ENCODE peak calls at places on chromosome 1, in seven cellular contexts. F is activated B cell treated with CpG ODN at 0.5 μM for 24 hours, C is astrocyte of the spinal cord, D is kidney epithelial cell, T is HFF-Myc, J is endodermal cell, G is lung. O is an unnamed sample.

GRCh38 chr1:54664364-54664763 is 22.8 kb downstream of the MROH7 start:
- DNase-seq in F (no peak), C (no peak), D (no peak), T (no peak), J (no peak), G (no peak), O (no peak)

GRCh38 chr1:86436041-86436440 is 12.1 kb downstream of the CLCA2 start:
- DNase-seq in F (no peak), C (no peak), D (peak), T (no peak), J (no peak), G (no peak), O (no peak)

GRCh38 chr1:33433509-33434362 is 2.8 kb upstream of the PHC2 start:
- DNase-seq in F (no peak), C (peak), D (peak), T (peak), J (no peak), G (peak), O (no peak)

GRCh38 chr1:226654508-226655124 is 84.5 kb downstream of the ITPKB start:
- DNase-seq in F (no peak), C (no peak), D (no peak), T (no peak), J (no peak), G (no peak), O (no peak)

GRCh38 chr1:156115514-156116374 is 1.2 kb downstream of the LMNA start:
- DNase-seq in F (no peak), C (peak), D (no peak), T (no peak), J (peak), G (peak), O (peak)

GRCh38 chr1:115771847-115772457 is 3.4 kb upstream of the CASQ2 start:
- DNase-seq in F (no peak), C (peak), D (no peak), T (peak), J (peak), G (peak), O (peak)

GRCh38 chr1:189432761-189433160 is 1044.9 kb downstream of the BRINP3 start:
- DNase-seq in F (no peak), C (peak), D (no peak), T (no peak), J (no peak), G (no peak), O (no peak)

GRCh38 chr1:211932581-211933010 is 102.0 kb upstream of the LPGAT1 start:
- DNase-seq in F (no peak), C (no peak), D (no peak), T (no peak), J (no peak), G (no peak), O (no peak)

GRCh38 chr1:34268311-34269042 is 91.8 kb downstream of the C1orf94 start:
- DNase-seq in F (no peak), C (peak), D (no peak), T (peak), J (peak), G (peak), O (no peak)

GRCh38 chr1:113072141-113072756 is 749 bp upstream of the LRIG2 start:
- DNase-seq in F (no peak), C (no peak), D (no peak), T (no peak), J (no peak), G (no peak), O (no peak)

GRCh38 chr1:228270032-228270431 is 62.2 kb downstream of the OBSCN start:
- DNase-seq in F (no peak), C (no peak), D (no peak), T (no peak), J (no peak), G (no peak), O (no peak)

GRCh38 chr1:198042168-198042567 is 114.6 kb upstream of the NEK7 start:
- DNase-seq in F (no peak), C (peak), D (no peak), T (no peak), J (no peak), G (no peak), O (no peak)

GRCh38 chr1:185936641-185937040 is 202.4 kb downstream of the HMCN1 start:
- DNase-seq in F (no peak), C (no peak), D (no peak), T (no peak), J (no peak), G (no peak), O (no peak)

GRCh38 chr1:85975770-85976386 is 180.7 kb downstream of the COL24A1 start:
- DNase-seq in F (no peak), C (no peak), D (no peak), T (no peak), J (peak), G (no peak), O (no peak)

GRCh38 chr1:11174271-11174942 is 14.7 kb upstream of the ANGPTL7 start:
- DNase-seq in F (no peak), C (peak), D (no peak), T (no peak), J (no peak), G (no peak), O (no peak)

GRCh38 chr1:19113362-19114092 is 96.5 kb downstream of the UBR4 start:
- DNase-seq in F (no peak), C (peak), D (peak), T (peak), J (peak), G (no peak), O (peak)

GRCh38 chr1:55420866-55421265 is 205.7 kb upstream of the USP24 start:
- DNase-seq in F (no peak), C (no peak), D (no peak), T (no peak), J (no peak), G (no peak), O (no peak)

GRCh38 chr1:10852486-10852885 is 56.0 kb upstream of the CASZ1 start:
- DNase-seq in F (no peak), C (no peak), D (no peak), T (no peak), J (no peak), G (no peak), O (no peak)

GRCh38 chr1:246083416-246083815 is 423.7 kb downstream of the SMYD3 start:
- DNase-seq in F (no peak), C (no peak), D (no peak), T (no peak), J (no peak), G (no peak), O (no peak)

GRCh38 chr1:205928256-205928655 is 15.0 kb downstream of the SLC26A9 start:
- DNase-seq in F (no peak), C (no peak), D (no peak), T (no peak), J (no peak), G (no peak), O (no peak)

GRCh38 chr1:229058111-229058551 is 212.8 kb upstream of the RAB4A start:
- DNase-seq in F (no peak), C (no peak), D (no peak), T (no peak), J (no peak), G (peak), O (no peak)

GRCh38 chr1:210344706-210345105 is 16.0 kb downstream of the HHAT start:
- DNase-seq in F (no peak), C (no peak), D (no peak), T (no peak), J (peak), G (no peak), O (no peak)

GRCh38 chr1:37438971-37439671 is 35.3 kb upstream of the ZC3H12A start:
- DNase-seq in F (no peak), C (no peak), D (no peak), T (no peak), J (peak), G (no peak), O (no peak)

GRCh38 chr1:63877816-63878215 is 104.0 kb downstream of the ROR1 start:
- DNase-seq in F (no peak), C (peak), D (peak), T (peak), J (no peak), G (peak), O (no peak)

GRCh38 chr1:87318056-87318650 is 10.5 kb upstream of the LMO4 start:
- DNase-seq in F (no peak), C (no peak), D (no peak), T (no peak), J (no peak), G (no peak), O (no peak)

GRCh38 chr1:155070721-155071556 is 7.4 kb downstream of the EFNA4 start:
- DNase-seq in F (peak), C (peak), D (no peak), T (no peak), J (peak), G (peak), O (peak)

GRCh38 chr1:173648880-173649605 is 13.9 kb downstream of the TEX50 start:
- DNase-seq in F (no peak), C (no peak), D (no peak), T (no peak), J (no peak), G (no peak), O (no peak)

GRCh38 chr1:80401757-80402156 is 1395.2 kb upstream of the ADGRL4 start:
- DNase-seq in F (no peak), C (no peak), D (no peak), T (no peak), J (no peak), G (no peak), O (no peak)

GRCh38 chr1:31221072-31221471 is 18.6 kb downstream of the NKAIN1 start:
- DNase-seq in F (no peak), C (no peak), D (no peak), T (no peak), J (no peak), G (no peak), O (no peak)

GRCh38 chr1:115669886-115670285 is 28.1 kb downstream of the VANGL1 start:
- DNase-seq in F (no peak), C (peak), D (no peak), T (no peak), J (no peak), G (no peak), O (no peak)

GRCh38 chr1:202781180-202781579 is 27.0 kb downstream of the KDM5B start:
- DNase-seq in F (no peak), C (no peak), D (no peak), T (no peak), J (no peak), G (no peak), O (no peak)

GRCh38 chr1:110726755-110727154 is 52.0 kb upstream of the KCNA3 start:
- DNase-seq in F (no peak), C (no peak), D (no peak), T (no peak), J (no peak), G (no peak), O (no peak)
- TF ChIP-seq CTCF in F (no peak), C (no peak), D (no peak), T (no peak), J (no peak), G (no peak), O (no peak)

GRCh38 chr1:208043690-208044089 is 132.8 kb upstream of the CD34 start:
- DNase-seq in F (no peak), C (no peak), D (no peak), T (no peak), J (no peak), G (peak), O (no peak)
- TF ChIP-seq CTCF in F (no peak), C (no peak), D (no peak), T (no peak), J (no peak), G (no peak), O (no peak)

GRCh38 chr1:235584973-235585372 is 64.6 kb downstream of the GNG4 start:
- DNase-seq in F (no peak), C (no peak), D (no peak), T (no peak), J (no peak), G (no peak), O (no peak)

GRCh38 chr1:235582130-235582529 is 67.5 kb downstream of the GNG4 start:
- DNase-seq in F (no peak), C (no peak), D (no peak), T (no peak), J (no peak), G (no peak), O (no peak)

GRCh38 chr1:235586992-235587391 is 62.6 kb downstream of the GNG4 start:
- DNase-seq in F (no peak), C (no peak), D (no peak), T (no peak), J (no peak), G (no peak), O (no peak)

GRCh38 chr1:235586413-235586812 is 63.2 kb downstream of the GNG4 start:
- DNase-seq in F (no peak), C (no peak), D (no peak), T (no peak), J (peak), G (no peak), O (no peak)

DNA sequence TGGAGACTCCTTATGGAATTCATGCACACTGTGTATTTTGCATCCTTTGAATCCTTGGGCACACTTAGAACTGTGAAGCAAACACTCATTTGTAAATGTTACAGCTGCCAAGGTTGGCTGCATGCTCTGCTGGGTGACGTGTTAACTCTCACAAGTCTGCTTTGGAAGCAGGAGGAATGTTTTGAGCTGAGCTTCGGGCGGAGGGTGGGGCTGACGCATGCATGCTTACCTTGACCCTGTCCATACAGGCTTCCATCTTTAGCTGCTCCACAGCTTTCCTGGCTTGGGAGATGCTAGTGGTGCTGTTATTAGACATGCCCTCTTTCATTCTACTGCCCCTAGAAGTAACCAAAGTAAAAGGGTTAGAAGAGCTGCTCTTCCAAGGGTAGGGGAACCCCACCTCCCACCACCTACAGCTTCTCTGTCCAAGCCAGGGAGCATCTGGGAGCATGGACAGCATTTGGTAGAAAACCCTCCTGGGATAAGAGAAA is 66.0 kb downstream of the GNG4 start:
- DNase-seq in F (no peak), C (no peak), D (no peak), T (no peak), J (no peak), G (no peak), O (no peak)
- TF ChIP-seq CTCF in F (no peak), C (no peak), D (no peak), T (peak), J (peak), G (no peak), O (no peak)

DNA sequence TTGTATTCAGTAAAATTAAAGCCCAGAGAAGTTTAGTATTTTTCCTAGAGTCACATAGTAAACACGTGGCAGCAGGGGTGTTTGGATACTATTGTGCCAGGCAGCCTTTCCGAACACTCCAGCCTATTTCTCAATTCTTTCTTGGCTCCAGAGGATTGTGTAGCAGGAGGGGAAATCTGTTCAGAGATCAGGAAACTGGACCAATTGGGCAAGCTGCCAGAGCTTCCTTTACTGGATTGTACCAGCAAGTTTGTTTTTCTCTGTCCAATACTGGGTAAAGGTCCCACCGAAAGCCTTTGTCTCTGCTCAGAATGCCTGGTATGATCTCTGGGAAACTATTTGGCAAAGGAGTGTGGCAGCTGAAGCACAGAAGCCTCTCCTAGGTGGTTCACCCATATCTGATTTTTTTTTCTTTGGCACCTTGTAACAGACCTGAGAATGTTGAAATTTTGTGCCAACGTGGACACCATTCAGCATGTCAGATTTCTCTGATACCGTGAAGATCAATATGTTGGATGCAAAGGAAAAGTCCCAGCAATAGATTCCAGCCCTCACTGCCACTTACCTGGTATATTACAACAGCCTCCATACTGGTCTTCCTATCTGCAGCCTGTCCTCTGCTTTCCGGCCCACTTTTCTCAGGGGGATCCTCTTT is 126.2 kb downstream of the FGGY start:
- DNase-seq in F (no peak), C (no peak), D (no peak), T (no peak), J (no peak), G (peak), O (no peak)
- TF ChIP-seq CTCF in F (no peak), C (no peak), D (no peak), T (no peak), J (no peak), G (no peak), O (no peak)